ENCODE peak calls at places on chromosomes 16 and 17, in four cellular contexts. S is activated CD4-positive, alpha-beta T cell treated with anti-CD3 and anti-CD28 coated beads for 24 hours; A is EL; K is CD8-positive, alpha-beta memory T cell. P is an unnamed sample.

GRCh38 chr16:89472711-89473075 is 17.7 kb downstream of the ANKRD11 start:
- DNase-seq in A (no peak), K (no peak), S (no peak), P (no peak)

GRCh38 chr16:53768593-53768992 is 64.6 kb downstream of the FTO start:
- DNase-seq in K (no peak), S (no peak), A (peak), P (peak)

GRCh38 chr17:5234645-5235576 is at the start of gene SCIMP:
- DNase-seq in S (no peak), A (no peak), K (no peak), P (no peak)

GRCh38 chr17:29619251-29619650 is 3.5 kb downstream of the CORO6 start:
- DNase-seq in S (no peak), A (peak), K (no peak), P (peak)

GRCh38 chr17:7046127-7046724 is 2.3 kb upstream of the SLC16A11 start:
- DNase-seq in A (no peak), K (no peak), S (no peak), P (peak)

GRCh38 chr17:75065562-75066151 is 18.6 kb downstream of the KCTD2 start:
- DNase-seq in S (no peak), K (no peak), A (no peak), P (peak)

GRCh38 chr16:89026121-89026612 is 49.2 kb upstream of the CBFA2T3 start:
- DNase-seq in A (no peak), S (peak), K (no peak), P (no peak)

GRCh38 chr16:86925067-86925791 is 346.9 kb downstream of the FOXL1 start:
- DNase-seq in K (no peak), S (no peak), A (peak), P (no peak)

GRCh38 chr17:5630434-5630833 is 46.1 kb upstream of the NLRP1 start:
- DNase-seq in S (no peak), K (no peak), A (peak), P (no peak)

GRCh38 chr16:85536073-85536410 is 77.1 kb upstream of the GSE1 start:
- DNase-seq in K (no peak), A (no peak), S (no peak), P (no peak)

GRCh38 chr16:945271-946047 is 25.3 kb downstream of the LMF1 start:
- DNase-seq in K (no peak), S (no peak), A (no peak), P (no peak)

GRCh38 chr17:17545984-17546383 is 45.5 kb downstream of the PEMT start:
- DNase-seq in A (no peak), K (no peak), S (no peak), P (no peak)

GRCh38 chr16:79716645-79717323 is 116.2 kb upstream of the MAF start:
- DNase-seq in S (no peak), K (no peak), A (no peak), P (no peak)

GRCh38 chr16:55471448-55472097 is 7.4 kb upstream of the MMP2 start:
- DNase-seq in A (peak), K (no peak), S (no peak), P (peak)